ENCODE peak calls at places on chromosomes 3 and 15, in nine cellular contexts. N is heart right ventricle, I is lower lobe of right lung, B is ovary, Q is uterus, Y is Calu3, Z is progenitor cell of endocrine pancreas, A is GM06990, F is nephron progenitor cell. D is an unnamed sample.

GRCh38 chr3:171061749-171062148 is 35.2 kb upstream of the SLC2A2 start:
- DNase-seq in A (no peak), B (no peak), N (no peak), Y (no peak), Q (no peak), I (no peak), F (no peak), Z (no peak), D (no peak)

GRCh38 chr3:50318615-50319014 is 3.9 kb downstream of the HYAL2 start:
- DNase-seq in Y (no peak), F (no peak), Q (no peak), Z (no peak), A (no peak), N (no peak), B (no peak), I (peak), D (no peak)

GRCh38 chr3:177290633-177291032 is 93.4 kb upstream of the TBL1XR1 start:
- DNase-seq in N (no peak), F (no peak), Y (no peak), B (no peak), Z (no peak), I (no peak), Q (no peak), A (no peak), D (no peak)

GRCh38 chr15:40100947-40101905 is 7.5 kb downstream of the BMF start:
- DNase-seq in Z (no peak), N (no peak), Y (no peak), B (no peak), A (no peak), Q (no peak), I (no peak), F (no peak), D (no peak)

GRCh38 chr3:42503251-42503924 is 945 bp downstream of the VIPR1 start:
- DNase-seq in Q (peak), A (no peak), N (peak), B (no peak), Z (no peak), I (no peak), Y (no peak), F (no peak), D (no peak)

GRCh38 chr15:90994059-90994416 is 297 bp downstream of the PRC1 start:
- DNase-seq in F (peak), I (peak), Y (no peak), Q (no peak), A (no peak), B (no peak), N (peak), Z (peak), D (peak)

GRCh38 chr3:129310111-129310601 is 31.5 kb downstream of the HMCES start:
- DNase-seq in A (no peak), Q (no peak), I (no peak), Y (peak), F (no peak), Z (no peak), N (no peak), B (no peak), D (peak)

GRCh38 chr3:192570757-192571156 is 156.6 kb downstream of the FGF12 start:
- DNase-seq in B (no peak), Y (no peak), I (no peak), F (no peak), Z (no peak), N (peak), Q (no peak), A (no peak), D (no peak)

GRCh38 chr3:37906734-37907282 is 45.1 kb downstream of the CTDSPL start:
- DNase-seq in Z (no peak), A (peak), Q (no peak), Y (no peak), F (no peak), I (no peak), B (no peak), N (no peak), D (no peak)

DNA sequence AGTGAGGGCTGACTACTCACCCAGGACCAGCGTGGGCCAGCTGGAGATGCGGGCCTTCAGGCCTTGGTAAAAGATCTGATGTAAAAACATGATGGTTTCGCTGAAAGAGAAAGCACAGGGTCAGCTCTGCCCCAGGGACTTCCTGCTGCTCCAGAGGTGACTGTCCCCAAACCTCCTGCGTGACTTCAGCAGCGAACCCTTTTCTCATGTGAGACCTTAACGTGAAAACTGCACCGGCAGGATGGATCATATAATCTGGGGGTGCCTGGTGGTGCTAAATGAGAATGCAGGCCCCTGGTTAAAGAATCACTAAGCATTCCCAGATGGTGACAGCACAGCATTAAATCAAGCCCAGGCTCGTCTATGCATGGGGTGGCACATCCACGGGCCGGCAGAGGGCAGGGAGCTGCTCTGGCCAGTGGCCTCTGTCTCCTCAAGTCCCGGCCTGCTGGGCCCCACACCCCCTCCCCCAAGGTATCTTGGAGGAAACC is 55.4 kb downstream of the RASGRF1 start:
- DNase-seq in B (no peak), A (no peak), I (no peak), Q (no peak), Z (no peak), F (peak), N (no peak), Y (no peak), D (no peak)
- TF ChIP-seq CTCF in B (no peak), A (peak), I (no peak), Q (no peak), Z (peak), F (peak), N (no peak), Y (no peak), D (no peak)

DNA sequence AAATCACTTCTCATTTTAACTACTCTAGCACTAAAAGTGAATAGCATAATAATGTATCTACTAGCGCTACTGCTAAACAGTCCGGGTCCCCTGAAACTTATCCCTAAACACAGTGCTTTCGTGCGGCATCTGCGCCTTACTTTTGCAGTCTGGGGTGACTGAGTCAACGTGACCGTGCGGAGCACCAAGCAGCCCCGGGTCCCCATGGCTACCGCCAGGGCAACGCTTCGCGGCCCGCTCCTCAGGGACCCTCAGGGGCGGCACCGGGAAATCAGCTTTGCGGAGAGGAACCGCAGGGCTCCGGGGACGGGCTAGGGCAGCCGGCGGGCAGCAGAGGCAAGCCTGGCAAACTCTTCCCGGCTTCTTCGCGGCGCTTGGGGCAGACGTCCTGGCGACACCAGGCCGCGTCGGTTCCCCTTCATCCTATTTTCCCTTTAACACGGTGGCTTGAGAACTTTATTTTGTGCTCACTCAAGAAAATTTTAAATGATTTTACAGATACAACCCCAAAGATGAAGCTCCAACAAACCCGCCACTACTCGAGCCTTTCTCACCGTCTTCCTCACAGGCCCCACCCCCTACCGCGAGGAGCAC is 753 bp upstream of the DIPK2A start:
- DNase-seq in I (peak), N (peak), B (peak), Q (peak), A (peak), F (peak), Z (peak), Y (peak), D (peak)
- TF ChIP-seq CTCF in I (no peak), N (no peak), B (peak), Q (no peak), A (no peak), F (no peak), Z (peak), Y (no peak), D (no peak)

DNA sequence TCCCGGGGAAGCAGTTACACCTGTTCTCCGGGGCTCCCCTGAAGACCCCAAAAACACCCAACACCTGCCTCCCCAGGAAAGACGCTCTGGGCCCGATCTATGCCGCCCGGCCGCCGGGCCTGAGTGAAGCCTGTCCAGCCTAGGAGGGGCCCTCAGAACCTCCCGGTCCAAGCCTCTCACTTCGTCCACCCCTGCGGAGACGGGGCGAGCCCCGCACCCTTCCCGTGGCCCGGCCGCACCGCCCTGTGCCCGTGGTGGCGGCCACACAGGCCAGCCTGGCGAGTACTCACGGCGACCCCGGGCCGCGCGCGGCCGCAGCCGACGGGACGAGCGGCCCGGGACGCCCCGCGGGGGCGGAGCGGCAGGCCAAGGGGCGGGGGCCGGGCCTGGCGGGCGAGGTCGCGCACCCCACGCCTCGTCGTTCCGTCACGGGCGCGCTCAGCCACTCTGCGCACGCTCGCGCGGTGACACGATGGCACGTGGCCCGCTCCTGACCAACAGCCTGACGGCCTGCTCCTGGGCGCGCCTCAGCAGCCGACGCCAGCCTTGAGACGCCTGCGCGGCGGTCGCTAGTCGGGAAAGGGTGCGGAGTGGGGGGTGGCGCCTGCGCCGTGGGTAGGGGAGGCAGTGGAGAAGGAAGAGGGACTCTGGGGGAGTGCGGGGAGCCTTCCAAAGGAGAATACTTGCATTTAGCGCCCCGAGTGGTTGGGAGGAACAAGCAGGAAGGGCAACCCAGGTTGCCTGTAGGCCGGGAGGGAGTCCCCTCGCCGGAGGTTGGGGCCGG is at the start of gene PARP6:
- DNase-seq in I (peak), Y (peak), Z (peak), A (peak), Q (peak), B (peak), F (peak), N (peak), D (peak)
- TF ChIP-seq CTCF in I (peak), Y (peak), Z (peak), A (peak), Q (peak), B (peak), F (peak), N (peak), D (peak)

DNA sequence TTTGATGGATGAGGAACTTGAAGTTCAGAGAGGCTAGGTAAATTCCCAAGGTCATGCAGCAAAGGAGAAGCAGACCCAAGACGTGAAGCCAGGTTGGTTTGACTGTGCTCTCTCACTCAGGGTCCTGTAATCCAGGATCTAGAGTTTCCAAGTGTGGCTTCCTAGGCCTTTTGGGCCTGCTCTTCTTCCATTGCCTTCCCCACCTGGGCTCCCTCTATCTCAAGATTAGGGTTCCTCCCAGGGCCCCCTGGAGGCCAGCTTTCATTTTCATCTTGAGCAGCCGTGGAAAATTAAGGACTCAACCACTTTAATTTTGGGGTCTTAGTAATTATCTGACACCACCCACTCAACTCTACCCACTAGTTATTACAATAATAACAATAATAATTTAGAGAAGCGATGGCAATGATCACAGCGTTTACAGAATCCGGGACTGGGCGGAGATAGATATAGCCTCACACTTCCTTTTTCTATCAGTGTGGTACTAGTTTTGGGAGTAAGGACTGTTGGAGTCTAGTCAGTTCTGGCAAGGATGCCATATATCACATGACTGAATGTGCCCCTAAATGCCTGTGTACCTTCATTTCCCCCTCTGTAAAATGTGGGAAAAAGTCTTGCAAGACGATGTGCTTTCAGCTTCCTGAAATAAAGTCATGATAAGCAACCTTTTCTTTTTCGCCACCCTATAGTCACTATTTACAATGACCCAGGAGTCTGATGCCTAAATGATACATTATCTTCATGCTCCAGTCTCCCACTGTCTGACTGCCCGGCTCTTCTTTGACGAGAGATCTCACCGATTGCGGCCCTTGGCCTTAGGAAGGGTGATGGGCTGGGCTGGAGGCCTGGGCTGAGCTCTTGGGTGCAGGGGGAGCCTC is 30.2 kb upstream of the MAGEF1 start:
- DNase-seq in Z (no peak), I (no peak), N (no peak), Q (peak), B (no peak), A (no peak), Y (no peak), F (no peak), D (no peak)
- TF ChIP-seq CTCF in Z (no peak), I (no peak), N (no peak), Q (no peak), B (no peak), A (peak), Y (no peak), F (no peak), D (no peak)

GRCh38 chr15:36645106-36645505 is 65.7 kb downstream of the CDIN1 start:
- DNase-seq in A (no peak), B (no peak), Z (no peak), N (no peak), F (no peak), Y (no peak), Q (no peak), I (no peak), D (no peak)
- TF ChIP-seq CTCF in A (no peak), B (no peak), Z (peak), N (peak), F (no peak), Y (no peak), Q (no peak), I (no peak), D (no peak)

GRCh38 chr3:94716326-94717018 is 653.6 kb downstream of the NSUN3 start:
- DNase-seq in A (no peak), Y (peak), Q (no peak), N (no peak), F (no peak), I (no peak), Z (no peak), B (no peak), D (no peak)
- TF ChIP-seq CTCF in A (no peak), Y (no peak), Q (no peak), N (peak), F (no peak), I (no peak), Z (peak), B (no peak), D (peak)

D was measured in GM13977.